ENCODE peak calls at places on chromosomes 5 and 9, in four cellular contexts. U is B cell, T is GM06990, L is right lobe of liver. Y is an unnamed sample.

GRCh38 chr9:137534256-137535119 is 15.7 kb downstream of the PNPLA7 start:
- DNase-seq in U (peak), T (no peak), L (no peak), Y (peak)

GRCh38 chr5:109035470-109035869 is 287.8 kb downstream of the FER start:
- DNase-seq in U (no peak), T (no peak), L (no peak), Y (no peak)

GRCh38 chr5:85614482-85614881 is 1003.3 kb upstream of the COX7C start:
- DNase-seq in U (no peak), T (no peak), L (no peak), Y (no peak)

GRCh38 chr9:115593587-115594091 is 475.7 kb upstream of the TNC start:
- DNase-seq in U (peak), T (no peak), L (no peak), Y (peak)

GRCh38 chr5:133244242-133244641 is 192.4 kb downstream of the HSPA4 start:
- DNase-seq in U (no peak), T (peak), L (no peak), Y (peak)

GRCh38 chr9:100317706-100318105 is 35.0 kb downstream of the TEX10 start:
- DNase-seq in U (no peak), T (no peak), L (no peak), Y (no peak)

GRCh38 chr5:28523887-28524637 is 1485.7 kb upstream of the CDH9 start:
- DNase-seq in U (no peak), T (no peak), L (no peak), Y (no peak)

GRCh38 chr5:121693864-121694263 is 157.8 kb upstream of the FTMT start:
- DNase-seq in U (no peak), T (no peak), L (no peak), Y (no peak)

GRCh38 chr5:34685485-34686197 is 29.5 kb downstream of the RAI14 start:
- DNase-seq in U (no peak), T (no peak), L (no peak), Y (no peak)

GRCh38 chr5:137220523-137220927 is 278.6 kb downstream of the SPOCK1 start:
- DNase-seq in U (no peak), T (peak), L (no peak), Y (peak)
- TF ChIP-seq CTCF in U (no peak), T (peak), L (no peak), Y (peak)

GRCh38 chr9:7342229-7342628 is 457.3 kb downstream of the DMAC1 start:
- DNase-seq in U (no peak), T (no peak), L (no peak), Y (peak)
- TF ChIP-seq CTCF in U (peak), T (no peak), L (no peak), Y (no peak)

DNA sequence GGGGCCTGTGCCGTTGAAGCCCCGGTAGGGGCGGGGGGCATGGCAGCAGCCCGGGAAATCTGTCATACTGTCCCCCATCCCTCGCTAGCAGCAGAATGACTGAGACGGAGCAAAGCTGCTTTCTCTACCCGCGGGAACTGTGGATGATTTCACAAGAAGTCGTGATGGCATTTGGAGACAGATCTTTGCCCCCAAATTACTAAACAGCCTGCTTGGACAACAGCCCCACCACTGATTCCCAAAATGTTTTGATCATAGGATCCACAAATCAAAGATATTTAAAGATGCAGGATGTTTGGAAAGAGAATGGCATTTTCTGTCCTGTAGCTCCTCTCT is 216.6 kb downstream of the PDZD2 start:
- DNase-seq in U (no peak), T (no peak), L (no peak), Y (no peak)
- TF ChIP-seq CTCF in U (no peak), T (no peak), L (no peak), Y (no peak)

GRCh38 chr5:88667187-88668141 is 215.5 kb downstream of the MEF2C start:
- DNase-seq in U (peak), T (no peak), L (no peak), Y (no peak)
- TF ChIP-seq CTCF in U (no peak), T (no peak), L (no peak), Y (no peak)

GRCh38 chr9:79446540-79447307 is 125.0 kb upstream of the TLE4 start:
- DNase-seq in U (no peak), T (no peak), L (no peak), Y (no peak)
- TF ChIP-seq CTCF in U (no peak), T (no peak), L (no peak), Y (no peak)

GRCh38 chr9:976805-977360 is 428 bp downstream of the DMRT3 start:
- DNase-seq in U (no peak), T (peak), L (no peak), Y (no peak)
- TF ChIP-seq CTCF in U (no peak), T (no peak), L (no peak), Y (no peak)

GRCh38 chr9:14400658-14400995 is 86.7 kb upstream of the NFIB start:
- DNase-seq in U (no peak), T (no peak), L (no peak), Y (no peak)
- TF ChIP-seq CTCF in U (no peak), T (no peak), L (peak), Y (no peak)

GRCh38 chr5:73447234-73448071 is 1.1 kb downstream of the FOXD1 start:
- DNase-seq in U (peak), T (no peak), L (no peak), Y (no peak)

GRCh38 chr5:73446631-73447233 is 1.8 kb downstream of the FOXD1 start:
- DNase-seq in U (no peak), T (no peak), L (no peak), Y (no peak)

GRCh38 chr5:73448072-73448432 is 525 bp downstream of the FOXD1 start:
- DNase-seq in U (peak), T (no peak), L (no peak), Y (no peak)

GRCh38 chr5:73450041-73450598 is 1.5 kb upstream of the FOXD1 start:
- DNase-seq in U (no peak), T (no peak), L (no peak), Y (no peak)

DNA sequence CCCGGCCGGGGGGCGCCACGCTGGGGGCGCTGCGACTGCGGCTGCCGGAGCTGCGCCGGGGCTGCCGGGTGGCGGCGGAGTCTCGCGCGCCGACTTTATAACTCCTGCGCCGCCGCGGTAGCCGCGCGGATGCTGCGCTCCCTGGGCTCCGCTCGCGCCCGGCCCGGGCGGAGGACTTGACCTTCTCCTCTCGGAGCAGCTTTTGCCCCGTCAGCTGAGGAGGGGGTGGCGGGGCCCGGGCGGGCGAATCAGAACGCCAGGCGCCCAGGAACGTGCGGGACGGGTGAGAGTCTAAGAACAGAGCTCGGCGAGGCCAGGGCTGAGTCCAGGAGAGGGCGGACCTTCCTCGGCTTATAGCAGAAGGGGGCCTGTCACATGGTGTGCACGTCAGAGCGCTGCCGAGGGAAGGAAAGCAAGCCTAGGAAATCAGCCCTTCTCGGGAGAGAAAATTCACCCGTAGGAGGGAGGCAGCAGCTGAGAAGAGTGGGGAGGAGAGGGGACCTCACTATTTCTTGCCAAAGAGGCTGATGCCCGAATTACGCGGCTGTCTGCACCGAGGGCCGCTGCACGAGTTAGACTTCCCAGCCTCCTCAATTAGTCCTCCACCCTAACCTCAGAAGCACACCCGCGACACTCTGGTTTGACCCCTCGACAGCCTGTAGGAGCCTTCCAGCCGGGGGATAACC is at the start of gene FOXD1:
- DNase-seq in U (peak), T (peak), L (no peak), Y (peak)
- TF ChIP-seq CTCF in U (no peak), T (no peak), L (no peak), Y (no peak)